ENCODE peak calls at places on chromosomes 16 and 17, in six cellular contexts. One of them, this sample, is unnamed.

GRCh38 chr16:70635356-70636016 is 10.9 kb upstream of the IL34 start:
- DNase-seq in HuH-7.5: no peak
- DNase-seq in astrocyte of the hippocampus: peak; percentile 26
- DNase-seq in memory B cell: no peak
- DNase-seq in GM12892: no peak
- DNase-seq in CD4-positive, CD25-positive, alpha-beta regulatory T cell: no peak
- DNase-seq in this sample: no peak

GRCh38 chr16:15404792-15405191 is 9.2 kb downstream of the MPV17L start:
- DNase-seq in CD4-positive, CD25-positive, alpha-beta regulatory T cell: no peak
- DNase-seq in memory B cell: no peak
- DNase-seq in GM12892: no peak
- DNase-seq in astrocyte of the hippocampus: no peak
- DNase-seq in HuH-7.5: no peak
- DNase-seq in this sample: no peak

GRCh38 chr17:12180644-12181261 is 160.1 kb downstream of the MAP2K4 start:
- DNase-seq in memory B cell: no peak
- DNase-seq in GM12892: no peak
- DNase-seq in CD4-positive, CD25-positive, alpha-beta regulatory T cell: no peak
- DNase-seq in astrocyte of the hippocampus: peak; percentile 73
- DNase-seq in HuH-7.5: no peak
- DNase-seq in this sample: no peak

GRCh38 chr16:75092777-75093176 is 23.8 kb downstream of the LDHD start:
- DNase-seq in GM12892: no peak
- DNase-seq in astrocyte of the hippocampus: no peak
- DNase-seq in CD4-positive, CD25-positive, alpha-beta regulatory T cell: no peak
- DNase-seq in memory B cell: no peak
- DNase-seq in HuH-7.5: no peak
- DNase-seq in this sample: no peak

GRCh38 chr17:1975573-1975972 is 49.6 kb downstream of the RTN4RL1 start:
- DNase-seq in memory B cell: no peak
- DNase-seq in GM12892: no peak
- DNase-seq in astrocyte of the hippocampus: no peak
- DNase-seq in HuH-7.5: no peak
- DNase-seq in CD4-positive, CD25-positive, alpha-beta regulatory T cell: no peak
- DNase-seq in this sample: no peak

GRCh38 chr16:28255838-28256237 is 36.5 kb upstream of the SBK1 start:
- DNase-seq in astrocyte of the hippocampus: no peak
- DNase-seq in memory B cell: no peak
- DNase-seq in CD4-positive, CD25-positive, alpha-beta regulatory T cell: no peak
- DNase-seq in GM12892: no peak
- DNase-seq in HuH-7.5: no peak
- DNase-seq in this sample: no peak

GRCh38 chr17:57674894-57675293 is 70.2 kb downstream of the CCDC182 start:
- DNase-seq in CD4-positive, CD25-positive, alpha-beta regulatory T cell: no peak
- DNase-seq in astrocyte of the hippocampus: no peak
- DNase-seq in memory B cell: peak; percentile 5
- DNase-seq in HuH-7.5: no peak
- DNase-seq in GM12892: no peak
- DNase-seq in this sample: no peak

GRCh38 chr17:61799812-61800484 is 63.4 kb downstream of the BRIP1 start:
- DNase-seq in GM12892: no peak
- DNase-seq in CD4-positive, CD25-positive, alpha-beta regulatory T cell: no peak
- DNase-seq in memory B cell: no peak
- DNase-seq in HuH-7.5: no peak
- DNase-seq in astrocyte of the hippocampus: no peak
- DNase-seq in this sample: no peak

GRCh38 chr17:63823659-63824331 is 3.4 kb upstream of the PSMC5 start:
- DNase-seq in astrocyte of the hippocampus: no peak
- DNase-seq in memory B cell: no peak
- DNase-seq in CD4-positive, CD25-positive, alpha-beta regulatory T cell: no peak
- DNase-seq in HuH-7.5: no peak
- DNase-seq in GM12892: no peak
- DNase-seq in this sample: no peak

GRCh38 chr16:23895052-23895451 is 59.3 kb downstream of the PRKCB start:
- DNase-seq in HuH-7.5: no peak
- DNase-seq in CD4-positive, CD25-positive, alpha-beta regulatory T cell: no peak
- DNase-seq in GM12892: no peak
- DNase-seq in astrocyte of the hippocampus: no peak
- DNase-seq in memory B cell: no peak
- DNase-seq in this sample: no peak

GRCh38 chr16:10940501-10941079 is 1.7 kb downstream of the DEXI start:
- DNase-seq in CD4-positive, CD25-positive, alpha-beta regulatory T cell: no peak
- DNase-seq in astrocyte of the hippocampus: no peak
- DNase-seq in memory B cell: no peak
- DNase-seq in HuH-7.5: no peak
- DNase-seq in GM12892: no peak
- DNase-seq in this sample: no peak

GRCh38 chr16:2752035-2752849 is at the start of gene SRRM2:
- DNase-seq in memory B cell: peak; percentile 95
- DNase-seq in CD4-positive, CD25-positive, alpha-beta regulatory T cell: peak; percentile 90
- DNase-seq in GM12892: peak; percentile 94
- DNase-seq in astrocyte of the hippocampus: peak; percentile 99
- DNase-seq in HuH-7.5: peak; percentile 93
- DNase-seq in this sample: peak; percentile 87

GRCh38 chr17:2776589-2777241 is 19.5 kb upstream of the RAP1GAP2 start:
- DNase-seq in GM12892: no peak
- DNase-seq in HuH-7.5: peak; percentile 38
- DNase-seq in CD4-positive, CD25-positive, alpha-beta regulatory T cell: no peak
- DNase-seq in astrocyte of the hippocampus: peak; percentile 18
- DNase-seq in memory B cell: no peak
- DNase-seq in this sample: no peak

GRCh38 chr16:67202956-67203493 is 4.1 kb downstream of the ELMO3 start:
- DNase-seq in memory B cell: no peak
- DNase-seq in CD4-positive, CD25-positive, alpha-beta regulatory T cell: no peak
- DNase-seq in HuH-7.5: no peak
- DNase-seq in astrocyte of the hippocampus: no peak
- DNase-seq in GM12892: no peak
- DNase-seq in this sample: no peak

GRCh38 chr16:81633147-81633619 is 145.9 kb upstream of the PLCG2 start:
- DNase-seq in CD4-positive, CD25-positive, alpha-beta regulatory T cell: no peak
- DNase-seq in memory B cell: no peak
- DNase-seq in GM12892: no peak
- DNase-seq in HuH-7.5: no peak
- DNase-seq in astrocyte of the hippocampus: no peak
- DNase-seq in this sample: no peak

GRCh38 chr16:66304961-66305360 is 61.5 kb upstream of the CDH5 start:
- DNase-seq in memory B cell: no peak
- DNase-seq in CD4-positive, CD25-positive, alpha-beta regulatory T cell: no peak
- DNase-seq in GM12892: no peak
- DNase-seq in astrocyte of the hippocampus: no peak
- DNase-seq in HuH-7.5: no peak
- DNase-seq in this sample: no peak

GRCh38 chr16:75107505-75107904 is 9.1 kb downstream of the LDHD start:
- DNase-seq in memory B cell: no peak
- DNase-seq in astrocyte of the hippocampus: no peak
- DNase-seq in HuH-7.5: no peak
- DNase-seq in CD4-positive, CD25-positive, alpha-beta regulatory T cell: no peak
- DNase-seq in GM12892: no peak
- DNase-seq in this sample: peak; percentile 3

GRCh38 chr16:7086842-7087616 is 245.6 kb upstream of the RBFOX1 start:
- DNase-seq in memory B cell: no peak
- DNase-seq in astrocyte of the hippocampus: peak; percentile 1
- DNase-seq in HuH-7.5: peak; percentile 5
- DNase-seq in GM12892: no peak
- DNase-seq in CD4-positive, CD25-positive, alpha-beta regulatory T cell: no peak
- DNase-seq in this sample: no peak

GRCh38 chr16:70789231-70789926 is 11.6 kb downstream of the VAC14 start:
- DNase-seq in HuH-7.5: no peak
- DNase-seq in GM12892: no peak
- DNase-seq in astrocyte of the hippocampus: no peak
- DNase-seq in memory B cell: no peak
- DNase-seq in CD4-positive, CD25-positive, alpha-beta regulatory T cell: no peak
- DNase-seq in this sample: no peak

GRCh38 chr17:2192367-2193028 is 111.1 kb downstream of the SMG6 start:
- DNase-seq in memory B cell: no peak
- DNase-seq in astrocyte of the hippocampus: peak; percentile 95
- DNase-seq in HuH-7.5: no peak
- DNase-seq in CD4-positive, CD25-positive, alpha-beta regulatory T cell: no peak
- DNase-seq in GM12892: no peak
- DNase-seq in this sample: peak; percentile 18

GRCh38 chr16:930076-930475 is 40.7 kb downstream of the LMF1 start:
- DNase-seq in GM12892: no peak
- DNase-seq in HuH-7.5: no peak
- DNase-seq in CD4-positive, CD25-positive, alpha-beta regulatory T cell: no peak
- DNase-seq in astrocyte of the hippocampus: no peak
- DNase-seq in memory B cell: no peak
- DNase-seq in this sample: no peak

GRCh38 chr16:75029854-75030253 is 31.0 kb downstream of the ZNRF1 start:
- DNase-seq in astrocyte of the hippocampus: peak; percentile 39
- DNase-seq in HuH-7.5: no peak
- DNase-seq in CD4-positive, CD25-positive, alpha-beta regulatory T cell: no peak
- DNase-seq in memory B cell: no peak
- DNase-seq in GM12892: no peak
- DNase-seq in this sample: no peak

GRCh38 chr16:69084301-69084700 is 21.2 kb upstream of the HAS3 start:
- DNase-seq in HuH-7.5: no peak
- DNase-seq in GM12892: no peak
- DNase-seq in CD4-positive, CD25-positive, alpha-beta regulatory T cell: no peak
- DNase-seq in memory B cell: no peak
- DNase-seq in astrocyte of the hippocampus: peak; percentile 70
- DNase-seq in this sample: no peak

GRCh38 chr17:55722016-55722706 is 503 bp downstream of the TMEM100 start:
- DNase-seq in memory B cell: no peak
- DNase-seq in GM12892: no peak
- DNase-seq in CD4-positive, CD25-positive, alpha-beta regulatory T cell: no peak
- DNase-seq in HuH-7.5: no peak
- DNase-seq in astrocyte of the hippocampus: no peak
- DNase-seq in this sample: no peak

GRCh38 chr16:84737658-84738057 is 37.9 kb downstream of the USP10 start:
- DNase-seq in GM12892: no peak
- DNase-seq in memory B cell: no peak
- DNase-seq in HuH-7.5: no peak
- DNase-seq in CD4-positive, CD25-positive, alpha-beta regulatory T cell: no peak
- DNase-seq in astrocyte of the hippocampus: no peak
- DNase-seq in this sample: no peak

GRCh38 chr16:89722392-89723278 is 1.3 kb downstream of the ZNF276 start:
- DNase-seq in HuH-7.5: no peak
- DNase-seq in memory B cell: peak; percentile 48
- DNase-seq in astrocyte of the hippocampus: peak; percentile 60
- DNase-seq in CD4-positive, CD25-positive, alpha-beta regulatory T cell: peak; percentile 60
- DNase-seq in GM12892: no peak
- DNase-seq in this sample: no peak

GRCh38 chr17:21275047-21275578 is 9.4 kb upstream of the MAP2K3 start:
- DNase-seq in memory B cell: no peak
- DNase-seq in astrocyte of the hippocampus: peak; percentile 70
- DNase-seq in CD4-positive, CD25-positive, alpha-beta regulatory T cell: no peak
- DNase-seq in HuH-7.5: no peak
- DNase-seq in GM12892: no peak
- DNase-seq in this sample: no peak

GRCh38 chr17:66948061-66948750 is 16.3 kb upstream of the CACNG4 start:
- DNase-seq in HuH-7.5: no peak
- DNase-seq in memory B cell: no peak
- DNase-seq in GM12892: no peak
- DNase-seq in CD4-positive, CD25-positive, alpha-beta regulatory T cell: no peak
- DNase-seq in astrocyte of the hippocampus: no peak
- DNase-seq in this sample: no peak

GRCh38 chr16:66197668-66198278 is 168.7 kb upstream of the CDH5 start:
- DNase-seq in GM12892: no peak
- DNase-seq in CD4-positive, CD25-positive, alpha-beta regulatory T cell: no peak
- DNase-seq in astrocyte of the hippocampus: no peak
- DNase-seq in HuH-7.5: no peak
- DNase-seq in memory B cell: no peak
- DNase-seq in this sample: no peak

GRCh38 chr17:16199093-16199492 is 16.2 kb downstream of the NCOR1 start:
- DNase-seq in astrocyte of the hippocampus: no peak
- DNase-seq in GM12892: no peak
- DNase-seq in memory B cell: no peak
- DNase-seq in HuH-7.5: no peak
- DNase-seq in CD4-positive, CD25-positive, alpha-beta regulatory T cell: no peak
- DNase-seq in this sample: no peak

GRCh38 chr16:54974391-54974790 is 43.7 kb downstream of the IRX5 start:
- DNase-seq in GM12892: no peak
- DNase-seq in memory B cell: no peak
- DNase-seq in astrocyte of the hippocampus: no peak
- DNase-seq in HuH-7.5: no peak
- DNase-seq in CD4-positive, CD25-positive, alpha-beta regulatory T cell: no peak
- DNase-seq in this sample: no peak

GRCh38 chr16:8374586-8374985 is 215.7 kb downstream of the TMEM114 start:
- DNase-seq in CD4-positive, CD25-positive, alpha-beta regulatory T cell: no peak
- DNase-seq in HuH-7.5: no peak
- DNase-seq in memory B cell: no peak
- DNase-seq in GM12892: no peak
- DNase-seq in astrocyte of the hippocampus: peak; percentile 26
- DNase-seq in this sample: no peak

GRCh38 chr17:5049314-5049819 is 14.1 kb upstream of the SLC52A1 start:
- DNase-seq in astrocyte of the hippocampus: no peak
- DNase-seq in memory B cell: no peak
- DNase-seq in HuH-7.5: no peak
- DNase-seq in CD4-positive, CD25-positive, alpha-beta regulatory T cell: peak; percentile 51
- DNase-seq in GM12892: no peak
- DNase-seq in this sample: no peak

This sample was measured in 8988T.